ENCODE peak calls at places on chromosome 4, in four cellular contexts. L is GM12878, R is upper lobe of left lung, A is tibial nerve. K is an unnamed sample. For H3K27me3, the result is how much of the 10 kb centered on the place peaks cover.

GRCh38 chr4:128528793-128529553 is 241.4 kb upstream of the PGRMC2 start:
- DNase-seq in L (no peak), A (peak), R (peak), K (no peak)

GRCh38 chr4:47513493-47513892 is 28.4 kb downstream of the ATP10D start:
- DNase-seq in R (no peak), A (no peak), L (no peak), K (no peak)

GRCh38 chr4:126986828-126987227 is 645.9 kb upstream of the INTU start:
- DNase-seq in L (no peak), A (no peak), R (no peak), K (no peak)

GRCh38 chr4:39066371-39066770 is 4.3 kb downstream of the KLHL5 start:
- DNase-seq in R (no peak), A (no peak), L (no peak), K (no peak)

GRCh38 chr4:173763374-173763773 is 233.3 kb upstream of the HAND2 start:
- DNase-seq in A (no peak), R (no peak), L (no peak), K (no peak)

GRCh38 chr4:48267574-48267973 is 2.1 kb downstream of the TEC start:
- DNase-seq in L (no peak), R (no peak), A (no peak), K (no peak)

GRCh38 chr4:52788806-52789205 is 37.6 kb upstream of the ERVMER34-1 start:
- DNase-seq in L (no peak), R (no peak), A (no peak), K (no peak)

GRCh38 chr4:74793757-74794340 is 474 bp downstream of the BTC start:
- DNase-seq in R (peak), L (no peak), A (no peak), K (peak)

GRCh38 chr4:181007751-181008150 is 1235.5 kb upstream of the TENM3 start:
- DNase-seq in R (no peak), A (no peak), L (no peak), K (no peak)

GRCh38 chr4:173182403-173182802 is 13.8 kb downstream of the GALNT7 start:
- DNase-seq in L (no peak), R (no peak), A (no peak), K (no peak)

GRCh38 chr4:7904108-7904516 is 35.5 kb downstream of the AFAP1 start:
- DNase-seq in L (no peak), A (no peak), R (no peak), K (no peak)
- H3K27me3 ChIP-seq in L (under half), A (under half), R (under half), K (under half)

GRCh38 chr4:26105815-26106699 is 192.0 kb downstream of the SMIM20 start:
- DNase-seq in L (no peak), R (no peak), A (no peak), K (no peak)
- H3K4me3 ChIP-seq in L (no peak), R (no peak), A (no peak), K (no peak)

GRCh38 chr4:85964298-85964697 is 395.6 kb downstream of the MAPK10 start:
- DNase-seq in R (no peak), A (no peak), L (no peak), K (no peak)
- TF ChIP-seq CTCF in R (no peak), A (no peak), L (no peak), K (no peak)

GRCh38 chr4:190015538-190016368 is 11.3 kb downstream of the FRG2 start:
- DNase-seq in L (no peak), R (no peak), A (no peak), K (no peak)

GRCh38 chr4:190018201-190018920 is 8.7 kb downstream of the FRG2 start:
- DNase-seq in A (no peak), R (no peak), L (no peak), K (no peak)

GRCh38 chr4:190016369-190017289 is 10.4 kb downstream of the FRG2 start:
- DNase-seq in L (no peak), A (no peak), R (no peak), K (no peak)

GRCh38 chr4:190019023-190019858 is 7.8 kb downstream of the FRG2 start:
- DNase-seq in L (no peak), R (no peak), A (no peak), K (no peak)

DNA sequence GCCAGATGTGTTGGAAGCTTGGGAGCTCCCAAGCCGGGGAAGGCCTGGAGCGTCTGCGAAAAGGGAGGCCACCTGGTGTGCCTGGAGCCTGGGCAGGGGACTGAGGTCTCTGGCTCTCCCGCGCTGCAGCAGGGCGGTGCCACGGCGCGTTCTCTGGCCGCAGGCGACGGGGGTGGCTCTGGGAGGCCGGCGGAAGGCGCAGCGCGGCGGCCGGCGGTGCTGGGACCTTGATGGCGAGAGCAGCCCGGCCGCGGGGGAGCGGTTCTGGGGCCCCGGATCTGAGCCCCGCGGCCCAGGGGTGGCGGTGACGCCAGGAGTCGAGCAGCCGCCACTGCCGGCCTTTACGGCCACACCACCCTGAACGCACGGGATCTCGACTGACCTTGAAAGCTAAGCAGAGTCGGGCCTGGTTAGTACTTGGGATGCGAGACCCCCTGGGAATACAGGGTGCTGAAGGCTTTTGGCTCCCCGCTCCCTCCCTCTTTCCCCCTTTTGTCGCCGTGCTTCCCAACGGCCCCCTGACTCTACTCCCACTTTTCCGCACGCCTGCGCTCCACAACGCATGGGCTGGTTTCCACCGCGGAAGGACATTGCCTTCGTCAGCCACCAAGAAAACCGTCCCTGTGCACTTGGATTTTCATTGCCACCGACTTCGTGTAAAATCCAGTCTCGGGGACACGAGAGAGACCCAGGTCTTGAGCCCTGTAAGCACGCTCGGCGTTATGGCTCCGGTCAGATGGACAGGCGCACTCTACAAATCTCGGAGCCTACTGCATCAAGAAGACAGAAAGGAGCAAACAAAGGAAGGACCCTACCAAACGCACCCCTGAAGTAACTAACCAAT is 9.5 kb downstream of the FRG2 start:
- DNase-seq in L (no peak), A (no peak), R (no peak), K (no peak)
- H3K27me3 ChIP-seq in L (under half), A (half or more), R (under half), K (under half)

GRCh38 chr4:155164705-155165104 is 43.7 kb upstream of the NPY2R start:
- DNase-seq in L (no peak), R (no peak), A (no peak), K (no peak)

DNA sequence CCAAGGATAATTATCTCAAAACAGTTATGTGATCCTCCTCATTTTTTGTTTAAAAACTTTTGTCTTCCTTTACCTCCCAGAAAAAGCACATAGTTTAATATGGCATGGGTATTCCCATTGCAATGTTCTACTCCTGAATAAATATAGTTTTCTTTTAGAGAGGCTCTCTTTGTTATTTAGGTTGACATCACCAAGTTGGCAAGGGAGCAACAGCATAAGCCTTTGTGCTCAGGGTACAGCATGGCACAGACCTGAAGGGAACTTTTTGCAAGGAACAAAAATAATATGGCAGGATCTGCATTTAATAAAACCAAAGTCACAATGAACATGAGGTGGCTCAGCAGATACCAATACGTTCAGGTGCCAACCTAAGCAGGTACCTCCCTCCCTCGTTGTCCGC is 47.1 kb upstream of the NPY2R start:
- DNase-seq in A (no peak), R (no peak), L (no peak), K (no peak)
- H3K4me3 ChIP-seq in A (no peak), R (no peak), L (no peak), K (no peak)

DNA sequence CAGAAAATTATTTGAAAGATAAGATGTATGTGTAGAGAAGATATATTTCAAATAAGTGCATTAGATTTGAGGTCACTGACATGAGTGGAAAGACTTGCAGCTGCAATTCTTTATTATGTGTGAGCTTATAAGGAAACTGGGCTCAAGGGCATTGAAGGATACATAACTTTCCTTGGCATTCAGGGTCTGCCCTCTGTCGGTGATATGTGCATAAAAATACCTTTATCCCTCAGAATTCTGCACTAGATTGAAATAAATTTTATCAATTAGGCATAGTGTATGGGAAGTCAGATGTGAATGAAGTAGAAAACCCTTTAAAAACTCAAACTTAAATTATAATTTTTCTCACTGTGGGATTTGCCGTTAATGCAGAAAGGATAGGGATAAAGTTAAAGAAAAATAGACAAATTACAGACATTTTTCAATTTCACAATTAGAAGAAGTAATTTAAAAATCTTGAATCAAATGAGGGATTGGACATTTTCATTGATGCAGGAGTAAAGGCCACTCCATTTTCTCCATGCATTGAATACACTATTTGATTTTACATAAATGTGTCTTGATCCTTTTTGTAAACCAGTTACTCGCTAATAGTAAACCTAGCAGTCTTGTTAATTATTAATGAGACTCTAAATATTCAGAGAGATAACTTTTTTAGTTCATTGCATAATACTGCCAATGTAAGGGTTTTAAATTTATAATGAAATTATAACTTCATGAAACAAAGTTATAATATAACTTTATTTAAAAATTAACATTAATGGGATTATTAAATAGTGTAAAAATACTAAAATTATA is 21.0 kb upstream of the ETNPPL start:
- DNase-seq in A (no peak), L (no peak), R (no peak), K (no peak)
- TF ChIP-seq CTCF in A (no peak), L (peak), R (no peak), K (no peak)

GRCh38 chr4:31422006-31422405 is 701.8 kb downstream of the PCDH7 start:
- DNase-seq in L (no peak), A (no peak), R (no peak), K (no peak)
- H3K27me3 ChIP-seq in L (under half), A (under half), R (under half), K (under half)

GRCh38 chr4:15779789-15780188 is 1.7 kb downstream of the CD38 start:
- DNase-seq in A (no peak), R (no peak), L (no peak), K (no peak)
- H3K4me3 ChIP-seq in A (peak), R (no peak), L (peak), K (peak)

GRCh38 chr4:18198653-18199052 is 177.1 kb upstream of the LCORL start:
- DNase-seq in L (no peak), R (no peak), A (no peak), K (no peak)
- TF ChIP-seq CTCF in L (no peak), R (no peak), A (no peak), K (no peak)

DNA sequence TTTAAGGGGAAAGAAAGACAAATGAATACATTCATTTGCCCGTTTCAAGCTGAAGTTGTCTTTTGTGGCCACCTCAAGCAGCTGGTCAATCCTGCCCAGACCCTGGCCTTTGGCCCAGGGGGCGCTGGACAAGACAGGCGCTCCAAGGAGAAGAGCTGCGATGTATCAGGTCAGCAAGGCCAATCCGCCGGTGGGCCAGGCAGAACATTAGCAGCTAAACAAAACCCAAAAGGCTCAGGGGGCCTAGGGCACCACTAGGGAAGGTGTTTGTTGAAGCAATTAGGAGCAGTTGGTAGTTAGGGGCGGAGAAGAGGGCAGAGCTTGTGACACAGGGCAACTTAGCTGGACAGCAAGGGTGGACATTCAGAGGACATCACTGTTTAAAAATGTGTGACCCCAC is 60.8 kb upstream of the TMEM33 start:
- DNase-seq in R (no peak), A (no peak), L (no peak), K (no peak)
- H3K27me3 ChIP-seq in R (under half), A (half or more), L (under half), K (under half)